ENCODE peak calls at places on chromosomes 12 and 14, in seven cellular contexts. O is stimulated activated CD4-positive, alpha-beta T cell treated with anti-CD3 and anti-CD28 coated beads, Interleukin-4, amount 100 ng/mL, for 48 hours; J is activated gamma-delta T cell treated with Interleukin-2 at 50 U/mL for 16 hours; Z is stimulated activated naive B cell treated with anti-CD40 and anti-IgM and Interleukin-4, amounts not matched to agents 10 μg/mL and 1 μg/mL and 100 μg/mL, for 72 hours; X is mucosa of descending colon; I is left cardiac atrium; R is T-helper 9 cell. B is an unnamed sample.

GRCh38 chr12:49201595-49202295 is 12.9 kb upstream of the TUBA1A start:
- DNase-seq in O (no peak), J (no peak), Z (no peak), X (no peak), I (peak), R (no peak), B (no peak)

GRCh38 chr12:128976120-128976519 is 122.8 kb downstream of the GLT1D1 start:
- DNase-seq in O (no peak), J (no peak), Z (no peak), X (no peak), I (peak), R (no peak), B (no peak)

GRCh38 chr14:77206261-77206824 is 24.7 kb downstream of the TMEM63C start:
- DNase-seq in O (no peak), J (no peak), Z (no peak), X (no peak), I (no peak), R (no peak), B (no peak)

GRCh38 chr12:77847060-77847541 is 16.4 kb downstream of the NAV3 start:
- DNase-seq in O (no peak), J (no peak), Z (no peak), X (no peak), I (no peak), R (no peak), B (peak)

GRCh38 chr12:40063424-40063823 is 42.5 kb downstream of the SLC2A13 start:
- DNase-seq in O (no peak), J (no peak), Z (no peak), X (no peak), I (no peak), R (no peak), B (no peak)

GRCh38 chr12:104410326-104410725 is 46.4 kb upstream of the CHST11 start:
- DNase-seq in O (no peak), J (no peak), Z (no peak), X (no peak), I (no peak), R (no peak), B (no peak)

GRCh38 chr12:95723693-95724384 is 66.7 kb downstream of the NTN4 start:
- DNase-seq in O (no peak), J (no peak), Z (no peak), X (no peak), I (no peak), R (no peak), B (no peak)

GRCh38 chr12:120194534-120195395 is at the start of gene GCN1:
- DNase-seq in O (peak), J (peak), Z (peak), X (peak), I (peak), R (peak), B (peak)

GRCh38 chr12:62716866-62717477 is 218.0 kb downstream of the PPM1H start:
- DNase-seq in O (no peak), J (no peak), Z (no peak), X (no peak), I (no peak), R (no peak), B (no peak)

GRCh38 chr12:28108599-28108998 is 81.7 kb upstream of the CCDC91 start:
- DNase-seq in O (no peak), J (no peak), Z (no peak), X (no peak), I (no peak), R (no peak), B (no peak)

GRCh38 chr12:110199360-110200123 is 75.4 kb downstream of the IFT81 start:
- DNase-seq in O (no peak), J (no peak), Z (no peak), X (no peak), I (no peak), R (no peak), B (no peak)

GRCh38 chr14:87306770-87307169 is 686.2 kb downstream of the GALC start:
- DNase-seq in O (no peak), J (no peak), Z (no peak), X (no peak), I (no peak), R (no peak), B (no peak)

GRCh38 chr12:103880299-103881142 is 39.5 kb upstream of the NT5DC3 start:
- DNase-seq in O (no peak), J (no peak), Z (no peak), X (no peak), I (no peak), R (no peak), B (no peak)

GRCh38 chr12:93425736-93426363 is 15.9 kb downstream of the UBE2N start:
- DNase-seq in O (no peak), J (no peak), Z (no peak), X (no peak), I (no peak), R (no peak), B (no peak)

GRCh38 chr14:21039585-21040369 is 2.4 kb upstream of the RNASE7 start:
- DNase-seq in O (no peak), J (no peak), Z (peak), X (no peak), I (no peak), R (no peak), B (no peak)

GRCh38 chr14:67228325-67228984 is 12.8 kb upstream of the PALS1 start:
- DNase-seq in O (no peak), J (no peak), Z (no peak), X (no peak), I (no peak), R (no peak), B (no peak)

GRCh38 chr12:8860165-8860961 is 37.9 kb downstream of the A2ML1 start:
- DNase-seq in O (peak), J (peak), Z (peak), X (no peak), I (no peak), R (peak), B (no peak)

GRCh38 chr12:107091381-107091780 is 2.0 kb downstream of the CRY1 start:
- DNase-seq in O (no peak), J (no peak), Z (no peak), X (no peak), I (no peak), R (no peak), B (no peak)

GRCh38 chr12:38772427-38772826 is 133.0 kb downstream of the CPNE8 start:
- DNase-seq in O (no peak), J (no peak), Z (no peak), X (no peak), I (no peak), R (no peak), B (no peak)

GRCh38 chr14:64612021-64612380 is 62.2 kb downstream of the PPP1R36 start:
- DNase-seq in O (no peak), J (no peak), Z (no peak), X (no peak), I (no peak), R (no peak), B (no peak)

GRCh38 chr12:27817761-27818160 is 37.7 kb upstream of the MANSC4 start:
- DNase-seq in O (no peak), J (no peak), Z (no peak), X (no peak), I (no peak), R (no peak), B (no peak)

GRCh38 chr12:79138872-79139271 is 274.3 kb downstream of the SYT1 start:
- DNase-seq in O (no peak), J (no peak), Z (no peak), X (no peak), I (no peak), R (no peak), B (no peak)

GRCh38 chr14:55109846-55110245 is 19.2 kb upstream of the LGALS3 start:
- DNase-seq in O (no peak), J (no peak), Z (no peak), X (no peak), I (no peak), R (no peak), B (no peak)

GRCh38 chr14:56514663-56515371 is 64.8 kb upstream of the TMEM260 start:
- DNase-seq in O (peak), J (no peak), Z (no peak), X (no peak), I (no peak), R (no peak), B (no peak)

GRCh38 chr12:11998944-11999315 is 71.8 kb upstream of the BCL2L14 start:
- DNase-seq in O (no peak), J (no peak), Z (no peak), X (no peak), I (no peak), R (no peak), B (no peak)

GRCh38 chr12:127987199-127987901 is 279.6 kb upstream of the TMEM132C start:
- DNase-seq in O (no peak), J (no peak), Z (no peak), X (no peak), I (no peak), R (no peak), B (no peak)

GRCh38 chr12:58575281-58575680 is 345.0 kb downstream of the LRIG3 start:
- DNase-seq in O (no peak), J (no peak), Z (no peak), X (no peak), I (no peak), R (no peak), B (no peak)

GRCh38 chr14:54591461-54592245 is 24.7 kb downstream of the SAMD4A start:
- DNase-seq in O (no peak), J (no peak), Z (no peak), X (no peak), I (no peak), R (no peak), B (no peak)

GRCh38 chr14:23435540-23436326 is at the start of gene MYH7:
- DNase-seq in O (no peak), J (no peak), Z (no peak), X (no peak), I (no peak), R (no peak), B (no peak)

GRCh38 chr12:46470039-46470627 is 97.6 kb upstream of the SLC38A2 start:
- DNase-seq in O (no peak), J (peak), Z (peak), X (no peak), I (no peak), R (no peak), B (peak)

GRCh38 chr12:69821441-69822204 is 3.4 kb upstream of the MYRFL start:
- DNase-seq in O (no peak), J (no peak), Z (no peak), X (no peak), I (no peak), R (no peak), B (no peak)

GRCh38 chr12:27779416-27779815 is 617 bp upstream of the KLHL42 start:
- DNase-seq in O (no peak), J (peak), Z (peak), X (no peak), I (peak), R (no peak), B (no peak)

GRCh38 chr12:102950107-102950949 is 7.1 kb upstream of the ASCL1 start:
- DNase-seq in O (no peak), J (no peak), Z (no peak), X (no peak), I (no peak), R (no peak), B (no peak)

GRCh38 chr14:93410021-93410420 is 20.7 kb upstream of the UNC79 start:
- DNase-seq in O (no peak), J (no peak), Z (no peak), X (no peak), I (no peak), R (no peak), B (no peak)

GRCh38 chr12:51922762-51923505 is 15.6 kb downstream of the ACVRL1 start:
- DNase-seq in O (no peak), J (no peak), Z (no peak), X (no peak), I (peak), R (no peak), B (no peak)

GRCh38 chr12:110565919-110566871 is 16.9 kb downstream of the PPTC7 start:
- DNase-seq in O (no peak), J (no peak), Z (no peak), X (no peak), I (no peak), R (no peak), B (no peak)

GRCh38 chr14:99718031-99718810 is 34.1 kb downstream of the CYP46A1 start:
- DNase-seq in O (no peak), J (no peak), Z (peak), X (no peak), I (no peak), R (no peak), B (no peak)

GRCh38 chr14:101927859-101928258 is 36.5 kb upstream of the DYNC1H1 start:
- DNase-seq in O (peak), J (no peak), Z (no peak), X (peak), I (peak), R (no peak), B (no peak)

B was measured in CMK.